ENCODE peak calls at places on chromosomes 4 and X, in four cellular contexts. One of them, this sample, is unnamed.

GRCh38 chrX:973010-973409 is 239.4 kb downstream of the CRLF2 start:
- DNase-seq in H1: no peak
- DNase-seq in K562: no peak
- DNase-seq in HepG2: no peak
- DNase-seq in this sample: no peak

GRCh38 chr4:6622744-6623143 is 17.7 kb upstream of the MRFAP1 start:
- DNase-seq in H1: no peak
- DNase-seq in K562: no peak
- DNase-seq in HepG2: no peak
- DNase-seq in this sample: no peak

GRCh38 chrX:119015407-119016242 is 41.2 kb downstream of the LONRF3 start:
- DNase-seq in H1: no peak
- DNase-seq in K562: no peak
- DNase-seq in HepG2: no peak
- DNase-seq in this sample: peak; percentile 81

GRCh38 chr4:3483471-3483921 is 20.4 kb downstream of the DOK7 start:
- DNase-seq in H1: no peak
- DNase-seq in K562: no peak
- DNase-seq in HepG2: no peak
- DNase-seq in this sample: no peak

GRCh38 chrX:15931362-15931761 is 76.7 kb upstream of the AP1S2 start:
- DNase-seq in H1: no peak
- DNase-seq in K562: no peak
- DNase-seq in HepG2: no peak
- DNase-seq in this sample: no peak

GRCh38 chr4:12633058-12633651 is 851.0 kb downstream of the RAB28 start:
- DNase-seq in H1: peak; percentile 93
- DNase-seq in K562: peak; percentile 71
- DNase-seq in HepG2: peak; percentile 57
- DNase-seq in this sample: peak; percentile 66

GRCh38 chr4:83662204-83662603 is 126.3 kb downstream of the GPAT3 start:
- DNase-seq in H1: no peak
- DNase-seq in K562: no peak
- DNase-seq in HepG2: no peak
- DNase-seq in this sample: no peak

GRCh38 chrX:29376584-29376983 is 789.3 kb downstream of the IL1RAPL1 start:
- DNase-seq in H1: no peak
- DNase-seq in K562: no peak
- DNase-seq in HepG2: no peak
- DNase-seq in this sample: no peak

GRCh38 chr4:44446801-44447562 is 1.6 kb downstream of the KCTD8 start:
- DNase-seq in H1: peak; percentile 68
- DNase-seq in K562: no peak
- DNase-seq in HepG2: no peak
- DNase-seq in this sample: no peak

GRCh38 chr4:176409627-176410026 is 89.9 kb downstream of the SPCS3 start:
- DNase-seq in H1: no peak
- DNase-seq in K562: no peak
- DNase-seq in HepG2: no peak
- DNase-seq in this sample: no peak

GRCh38 chr4:145639281-145639680 is 20.1 kb downstream of the MMAA start:
- DNase-seq in H1: no peak
- DNase-seq in K562: no peak
- DNase-seq in HepG2: no peak
- DNase-seq in this sample: no peak

GRCh38 chr4:38280323-38280706 is 320.1 kb downstream of the PTTG2 start:
- DNase-seq in H1: no peak
- DNase-seq in K562: no peak
- DNase-seq in HepG2: no peak
- DNase-seq in this sample: no peak

GRCh38 chr4:38279650-38280322 is 319.6 kb downstream of the PTTG2 start:
- DNase-seq in H1: no peak
- DNase-seq in K562: no peak
- DNase-seq in HepG2: no peak
- DNase-seq in this sample: no peak

GRCh38 chr4:38275331-38275821 is 315.2 kb downstream of the PTTG2 start:
- DNase-seq in H1: no peak
- DNase-seq in K562: no peak
- DNase-seq in HepG2: peak; percentile 4
- DNase-seq in this sample: peak; percentile 5

GRCh38 chr4:38279077-38279476 is 318.9 kb downstream of the PTTG2 start:
- DNase-seq in H1: no peak
- DNase-seq in K562: no peak
- DNase-seq in HepG2: no peak
- DNase-seq in this sample: no peak

GRCh38 chr4:38278255-38278654 is 318.1 kb downstream of the PTTG2 start:
- DNase-seq in H1: no peak
- DNase-seq in K562: no peak
- DNase-seq in HepG2: no peak
- DNase-seq in this sample: no peak
- TF ChIP-seq CHD2 in H1: no peak
- TF ChIP-seq CHD2 in K562: no peak
- TF ChIP-seq CHD2 in HepG2: no peak
- TF ChIP-seq CHD2 in this sample: no peak

GRCh38 chr4:86815653-86816052 is 33.5 kb downstream of the SLC10A6 start:
- DNase-seq in H1: no peak
- DNase-seq in K562: no peak
- DNase-seq in HepG2: no peak
- DNase-seq in this sample: no peak

GRCh38 chr4:86822136-86822535 is 27.0 kb downstream of the SLC10A6 start:
- DNase-seq in H1: no peak
- DNase-seq in K562: no peak
- DNase-seq in HepG2: no peak
- DNase-seq in this sample: no peak

GRCh38 chr4:86816463-86817107 is 32.6 kb downstream of the SLC10A6 start:
- DNase-seq in H1: no peak
- DNase-seq in K562: no peak
- DNase-seq in HepG2: no peak
- DNase-seq in this sample: no peak

GRCh38 chr4:86818845-86819244 is 30.3 kb downstream of the SLC10A6 start:
- DNase-seq in H1: no peak
- DNase-seq in K562: no peak
- DNase-seq in HepG2: peak; percentile 28
- DNase-seq in this sample: no peak

DNA sequence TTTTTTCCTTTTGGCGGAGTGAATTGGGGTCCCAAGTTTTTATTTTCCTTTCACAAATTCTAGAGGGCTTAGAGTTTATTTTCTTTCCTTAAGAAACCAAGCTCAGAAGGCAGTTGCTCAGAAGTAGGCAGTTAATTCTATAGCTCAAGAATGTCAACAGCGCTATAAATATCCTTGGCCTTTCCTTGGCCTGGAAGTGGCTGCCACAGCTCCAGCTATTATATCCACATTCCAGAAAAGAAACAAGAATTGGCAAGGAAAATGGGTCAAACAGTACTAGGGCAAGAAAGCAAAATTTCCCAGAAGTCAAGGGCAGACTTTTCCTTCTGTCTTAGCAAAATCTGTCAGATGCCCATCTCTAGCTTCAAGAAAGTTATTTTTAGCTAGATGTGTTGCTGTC is 31.0 kb downstream of the SLC10A6 start:
- DNase-seq in H1: no peak
- DNase-seq in K562: no peak
- DNase-seq in HepG2: no peak
- DNase-seq in this sample: no peak
- TF ChIP-seq PHF8 in H1: no peak
- TF ChIP-seq PHF8 in K562: no peak
- TF ChIP-seq PHF8 in HepG2: no peak
- TF ChIP-seq PHF8 in this sample: no peak

DNA sequence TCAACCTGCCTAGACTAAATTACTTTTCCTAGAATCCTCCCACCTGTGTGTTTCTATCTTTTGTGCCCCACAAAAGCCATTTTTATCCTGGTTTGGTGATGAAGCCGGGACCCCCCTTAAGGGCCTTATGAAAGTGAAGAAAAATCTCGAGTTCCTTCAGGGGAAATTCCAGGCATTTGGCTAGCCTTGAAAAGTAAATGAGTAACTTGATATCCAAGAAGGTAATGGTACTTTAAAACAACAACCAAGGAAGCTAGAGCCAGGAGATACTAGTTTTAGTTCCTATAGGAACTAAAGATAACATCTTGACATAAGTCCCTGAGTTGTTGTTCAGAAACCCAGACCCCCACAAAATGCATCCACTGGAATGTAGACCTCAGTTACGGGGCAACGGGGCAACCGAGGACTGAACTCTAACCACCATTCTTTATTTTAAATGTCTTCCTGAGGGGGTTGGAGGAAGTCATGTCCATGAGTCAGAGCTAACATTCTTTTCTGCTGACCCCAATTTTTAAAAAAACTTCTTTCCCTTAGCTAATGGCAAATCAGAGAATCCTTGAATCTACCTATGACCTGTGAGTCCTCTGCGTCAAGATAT is 73.9 kb downstream of the VCX3A start:
- DNase-seq in H1: no peak
- DNase-seq in K562: no peak
- DNase-seq in HepG2: no peak
- DNase-seq in this sample: no peak
- H3K4me2 ChIP-seq in H1: no peak overlapping the region
- H3K4me2 ChIP-seq in K562: no peak overlapping the region
- H3K4me2 ChIP-seq in HepG2: no peak overlapping the region
- H3K4me2 ChIP-seq in this sample: no peak overlapping the region

GRCh38 chr4:30744957-30745640 is 24.9 kb downstream of the PCDH7 start:
- DNase-seq in H1: no peak
- DNase-seq in K562: no peak
- DNase-seq in HepG2: no peak
- DNase-seq in this sample: no peak

GRCh38 chr4:30743897-30744296 is 23.7 kb downstream of the PCDH7 start:
- DNase-seq in H1: no peak
- DNase-seq in K562: no peak
- DNase-seq in HepG2: no peak
- DNase-seq in this sample: no peak

GRCh38 chr4:30744386-30744785 is 24.2 kb downstream of the PCDH7 start:
- DNase-seq in H1: no peak
- DNase-seq in K562: no peak
- DNase-seq in HepG2: no peak
- DNase-seq in this sample: no peak

DNA sequence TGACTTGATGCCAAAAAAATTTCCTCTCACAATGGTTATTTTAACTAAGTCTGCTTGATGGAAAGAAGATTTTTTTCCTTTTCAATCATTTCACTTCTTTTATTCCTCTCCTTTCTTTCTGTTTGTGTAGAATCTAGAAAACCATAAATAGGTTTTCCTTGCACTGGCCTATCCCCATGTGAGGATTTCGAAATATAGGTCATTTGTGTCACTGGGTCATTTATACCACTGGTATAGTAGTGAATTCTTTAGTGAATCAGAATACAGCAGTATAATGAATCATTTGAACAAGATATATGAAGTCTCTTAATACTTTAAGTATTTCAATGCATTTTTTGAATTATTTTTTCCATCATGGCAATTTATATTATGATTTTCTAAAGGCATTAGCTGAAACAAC is 26.6 kb downstream of the PCDH7 start:
- DNase-seq in H1: no peak
- DNase-seq in K562: no peak
- DNase-seq in HepG2: no peak
- DNase-seq in this sample: no peak
- TF ChIP-seq CHD2 in H1: no peak
- TF ChIP-seq CHD2 in K562: no peak
- TF ChIP-seq CHD2 in HepG2: no peak
- TF ChIP-seq CHD2 in this sample: no peak

GRCh38 chr4:174118171-174118570 is 165.3 kb downstream of the FBXO8 start:
- DNase-seq in H1: no peak
- DNase-seq in K562: no peak
- DNase-seq in HepG2: no peak
- DNase-seq in this sample: no peak

GRCh38 chr4:174119051-174119450 is 164.4 kb downstream of the FBXO8 start:
- DNase-seq in H1: no peak
- DNase-seq in K562: no peak
- DNase-seq in HepG2: no peak
- DNase-seq in this sample: peak; percentile 23

GRCh38 chr4:174117445-174117844 is 166.0 kb downstream of the FBXO8 start:
- DNase-seq in H1: no peak
- DNase-seq in K562: no peak
- DNase-seq in HepG2: no peak
- DNase-seq in this sample: no peak

GRCh38 chr4:174120446-174121142 is 162.9 kb downstream of the FBXO8 start:
- DNase-seq in H1: no peak
- DNase-seq in K562: peak; percentile 47
- DNase-seq in HepG2: peak; percentile 62
- DNase-seq in this sample: peak; percentile 81

GRCh38 chr4:174119818-174120217 is 163.6 kb downstream of the FBXO8 start:
- DNase-seq in H1: no peak
- DNase-seq in K562: no peak
- DNase-seq in HepG2: no peak
- DNase-seq in this sample: no peak
- TF ChIP-seq PHF8 in H1: no peak
- TF ChIP-seq PHF8 in K562: no peak
- TF ChIP-seq PHF8 in HepG2: no peak
- TF ChIP-seq PHF8 in this sample: no peak

GRCh38 chr4:108034560-108034959 is 44.9 kb downstream of the HADH start:
- DNase-seq in H1: no peak
- DNase-seq in K562: no peak
- DNase-seq in HepG2: no peak
- DNase-seq in this sample: no peak

GRCh38 chr4:108035691-108036090 is 46.0 kb downstream of the HADH start:
- DNase-seq in H1: no peak
- DNase-seq in K562: no peak
- DNase-seq in HepG2: no peak
- DNase-seq in this sample: no peak

GRCh38 chr4:108036252-108036651 is 46.6 kb downstream of the HADH start:
- DNase-seq in H1: no peak
- DNase-seq in K562: no peak
- DNase-seq in HepG2: no peak
- DNase-seq in this sample: no peak

GRCh38 chr4:108031427-108032083 is 41.9 kb downstream of the HADH start:
- DNase-seq in H1: no peak
- DNase-seq in K562: no peak
- DNase-seq in HepG2: no peak
- DNase-seq in this sample: no peak

DNA sequence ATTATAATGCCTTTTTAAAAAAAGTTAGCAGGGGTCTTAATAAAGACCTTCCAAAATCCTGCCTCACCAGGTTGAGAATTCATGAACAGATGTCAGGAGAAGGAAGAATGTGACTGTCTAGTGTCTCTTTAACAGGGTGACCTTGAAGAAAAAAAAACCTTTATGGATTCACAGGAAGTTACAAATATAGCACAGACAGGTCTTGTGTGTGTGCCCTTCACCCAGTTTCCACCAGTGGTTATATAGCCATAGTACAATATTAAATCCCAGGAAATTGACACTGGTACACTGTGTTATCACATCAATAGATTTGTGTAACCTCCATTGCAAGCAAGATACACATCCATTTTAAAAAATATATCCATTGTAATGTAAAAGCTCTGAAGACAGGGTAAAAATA is 43.7 kb downstream of the HADH start:
- DNase-seq in H1: no peak
- DNase-seq in K562: no peak
- DNase-seq in HepG2: no peak
- DNase-seq in this sample: no peak
- H3K4me2 ChIP-seq in H1: no peak overlapping the region
- H3K4me2 ChIP-seq in K562: no peak overlapping the region
- H3K4me2 ChIP-seq in HepG2: no peak overlapping the region
- H3K4me2 ChIP-seq in this sample: no peak overlapping the region